ENCODE peak calls at places on chromosome 7, in nine cellular contexts. One of them, this sample, is unnamed.

GRCh38 chr7:65979583-65980477 is 2.2 kb downstream of the GUSB start:
- DNase-seq in NB4: no peak
- DNase-seq in transverse colon: no peak
- DNase-seq in brain microvascular endothelial cell: no peak
- DNase-seq in IMR-90: no peak
- DNase-seq in tibial nerve: no peak
- DNase-seq in testis: no peak
- DNase-seq in choroid plexus epithelial cell: no peak
- DNase-seq in AG04450: no peak
- DNase-seq in this sample: no peak

GRCh38 chr7:39086638-39087360 is 109.1 kb downstream of the POU6F2 start:
- DNase-seq in IMR-90: no peak
- DNase-seq in NB4: no peak
- DNase-seq in testis: no peak
- DNase-seq in transverse colon: no peak
- DNase-seq in tibial nerve: no peak
- DNase-seq in choroid plexus epithelial cell: no peak
- DNase-seq in brain microvascular endothelial cell: no peak
- DNase-seq in AG04450: no peak
- DNase-seq in this sample: no peak

GRCh38 chr7:5661941-5662340 is 119.5 kb downstream of the RNF216 start:
- DNase-seq in choroid plexus epithelial cell: no peak
- DNase-seq in AG04450: no peak
- DNase-seq in brain microvascular endothelial cell: no peak
- DNase-seq in tibial nerve: no peak
- DNase-seq in transverse colon: no peak
- DNase-seq in IMR-90: no peak
- DNase-seq in NB4: no peak
- DNase-seq in testis: no peak
- DNase-seq in this sample: no peak

GRCh38 chr7:48899932-48900331 is 24.4 kb upstream of the CDC14C start:
- DNase-seq in NB4: no peak
- DNase-seq in transverse colon: no peak
- DNase-seq in tibial nerve: no peak
- DNase-seq in IMR-90: no peak
- DNase-seq in choroid plexus epithelial cell: peak; percentile 5
- DNase-seq in brain microvascular endothelial cell: no peak
- DNase-seq in testis: no peak
- DNase-seq in AG04450: no peak
- DNase-seq in this sample: no peak

GRCh38 chr7:157788573-157788972 is 451.8 kb downstream of the DNAJB6 start:
- DNase-seq in testis: no peak
- DNase-seq in tibial nerve: no peak
- DNase-seq in brain microvascular endothelial cell: no peak
- DNase-seq in transverse colon: no peak
- DNase-seq in choroid plexus epithelial cell: no peak
- DNase-seq in NB4: no peak
- DNase-seq in AG04450: no peak
- DNase-seq in IMR-90: no peak
- DNase-seq in this sample: no peak

GRCh38 chr7:144027070-144027469 is 21.7 kb upstream of the OR2A5 start:
- DNase-seq in testis: no peak
- DNase-seq in AG04450: no peak
- DNase-seq in NB4: peak; percentile 14
- DNase-seq in brain microvascular endothelial cell: no peak
- DNase-seq in IMR-90: peak; percentile 50
- DNase-seq in transverse colon: no peak
- DNase-seq in choroid plexus epithelial cell: peak; percentile 78
- DNase-seq in tibial nerve: no peak
- DNase-seq in this sample: peak; percentile 10

GRCh38 chr7:359776-360361 is 69.9 kb downstream of the FOXL3 start:
- DNase-seq in transverse colon: no peak
- DNase-seq in choroid plexus epithelial cell: no peak
- DNase-seq in NB4: peak; percentile 19
- DNase-seq in testis: no peak
- DNase-seq in tibial nerve: no peak
- DNase-seq in IMR-90: no peak
- DNase-seq in brain microvascular endothelial cell: no peak
- DNase-seq in AG04450: no peak
- DNase-seq in this sample: no peak

GRCh38 chr7:651032-651728 is 75.3 kb upstream of the DNAAF5 start:
- DNase-seq in transverse colon: no peak
- DNase-seq in AG04450: no peak
- DNase-seq in tibial nerve: no peak
- DNase-seq in brain microvascular endothelial cell: no peak
- DNase-seq in IMR-90: no peak
- DNase-seq in testis: no peak
- DNase-seq in NB4: no peak
- DNase-seq in choroid plexus epithelial cell: peak; percentile 4
- DNase-seq in this sample: no peak

GRCh38 chr7:55567495-55568070 is 4.7 kb downstream of the VOPP1 start:
- DNase-seq in testis: no peak
- DNase-seq in brain microvascular endothelial cell: no peak
- DNase-seq in AG04450: no peak
- DNase-seq in tibial nerve: no peak
- DNase-seq in IMR-90: no peak
- DNase-seq in transverse colon: no peak
- DNase-seq in choroid plexus epithelial cell: no peak
- DNase-seq in NB4: no peak
- DNase-seq in this sample: no peak

GRCh38 chr7:129790136-129790535 is 162.6 kb downstream of the UBE2H start:
- DNase-seq in brain microvascular endothelial cell: no peak
- DNase-seq in transverse colon: no peak
- DNase-seq in NB4: no peak
- DNase-seq in choroid plexus epithelial cell: no peak
- DNase-seq in IMR-90: peak; percentile 67
- DNase-seq in testis: no peak
- DNase-seq in tibial nerve: no peak
- DNase-seq in AG04450: no peak
- DNase-seq in this sample: no peak

GRCh38 chr7:143882020-143882610 is 19.9 kb downstream of the TCAF1 start:
- DNase-seq in brain microvascular endothelial cell: peak; percentile 46
- DNase-seq in choroid plexus epithelial cell: peak; percentile 94
- DNase-seq in testis: peak; percentile 72
- DNase-seq in NB4: no peak
- DNase-seq in transverse colon: peak; percentile 45
- DNase-seq in AG04450: no peak
- DNase-seq in IMR-90: peak; percentile 59
- DNase-seq in tibial nerve: peak; percentile 36
- DNase-seq in this sample: no peak

GRCh38 chr7:12434012-12434642 is 30.5 kb upstream of the VWDE start:
- DNase-seq in tibial nerve: no peak
- DNase-seq in brain microvascular endothelial cell: no peak
- DNase-seq in IMR-90: no peak
- DNase-seq in choroid plexus epithelial cell: no peak
- DNase-seq in AG04450: no peak
- DNase-seq in transverse colon: no peak
- DNase-seq in testis: no peak
- DNase-seq in NB4: no peak
- DNase-seq in this sample: no peak
- TF ChIP-seq CTCF in tibial nerve: no peak
- TF ChIP-seq CTCF in brain microvascular endothelial cell: peak; percentile 40
- TF ChIP-seq CTCF in IMR-90: peak; percentile 50
- TF ChIP-seq CTCF in choroid plexus epithelial cell: no peak
- TF ChIP-seq CTCF in AG04450: peak; percentile 53
- TF ChIP-seq CTCF in transverse colon: no peak
- TF ChIP-seq CTCF in testis: peak; percentile 48
- TF ChIP-seq CTCF in NB4: peak; percentile 6
- TF ChIP-seq CTCF in this sample: peak; percentile 59

GRCh38 chr7:100804681-100805431 is 22.5 kb downstream of the EPHB4 start:
- DNase-seq in testis: peak; percentile 91
- DNase-seq in AG04450: no peak
- DNase-seq in transverse colon: no peak
- DNase-seq in tibial nerve: no peak
- DNase-seq in IMR-90: no peak
- DNase-seq in brain microvascular endothelial cell: no peak
- DNase-seq in choroid plexus epithelial cell: no peak
- DNase-seq in NB4: no peak
- DNase-seq in this sample: no peak

GRCh38 chr7:100803398-100804161 is 23.7 kb downstream of the EPHB4 start:
- DNase-seq in tibial nerve: peak; percentile 83
- DNase-seq in NB4: peak; percentile 98
- DNase-seq in testis: peak; percentile 96
- DNase-seq in IMR-90: peak; percentile 83
- DNase-seq in AG04450: peak; percentile 63
- DNase-seq in transverse colon: peak; percentile 82
- DNase-seq in brain microvascular endothelial cell: peak; percentile 88
- DNase-seq in choroid plexus epithelial cell: peak; percentile 89
- DNase-seq in this sample: no peak

GRCh38 chr7:100806276-100806675 is 21.0 kb downstream of the EPHB4 start:
- DNase-seq in choroid plexus epithelial cell: no peak
- DNase-seq in NB4: no peak
- DNase-seq in IMR-90: no peak
- DNase-seq in AG04450: no peak
- DNase-seq in tibial nerve: no peak
- DNase-seq in transverse colon: no peak
- DNase-seq in testis: no peak
- DNase-seq in brain microvascular endothelial cell: no peak
- DNase-seq in this sample: no peak

GRCh38 chr7:100801833-100802568 is 25.3 kb downstream of the EPHB4 start:
- DNase-seq in AG04450: peak; percentile 49
- DNase-seq in brain microvascular endothelial cell: peak; percentile 26
- DNase-seq in testis: peak; percentile 80
- DNase-seq in transverse colon: peak; percentile 80
- DNase-seq in IMR-90: peak; percentile 87
- DNase-seq in tibial nerve: no peak
- DNase-seq in choroid plexus epithelial cell: peak; percentile 49
- DNase-seq in NB4: peak; percentile 97
- DNase-seq in this sample: peak; percentile 28

GRCh38 chr7:100802951-100803350 is 24.4 kb downstream of the EPHB4 start:
- DNase-seq in testis: no peak
- DNase-seq in choroid plexus epithelial cell: no peak
- DNase-seq in NB4: peak; percentile 53
- DNase-seq in brain microvascular endothelial cell: no peak
- DNase-seq in transverse colon: peak; percentile 44
- DNase-seq in IMR-90: no peak
- DNase-seq in tibial nerve: no peak
- DNase-seq in AG04450: no peak
- DNase-seq in this sample: no peak
- H3K4me3 ChIP-seq in testis: no peak overlapping the region
- H3K4me3 ChIP-seq in choroid plexus epithelial cell: no peak overlapping the region
- H3K4me3 ChIP-seq in NB4: peak overlapping the region; percentile 51
- H3K4me3 ChIP-seq in brain microvascular endothelial cell: no peak overlapping the region
- H3K4me3 ChIP-seq in transverse colon: peak overlapping the region; percentile 31
- H3K4me3 ChIP-seq in IMR-90: no peak overlapping the region
- H3K4me3 ChIP-seq in tibial nerve: no peak overlapping the region
- H3K4me3 ChIP-seq in AG04450: no peak overlapping the region
- H3K4me3 ChIP-seq in this sample: no peak overlapping the region

DNA sequence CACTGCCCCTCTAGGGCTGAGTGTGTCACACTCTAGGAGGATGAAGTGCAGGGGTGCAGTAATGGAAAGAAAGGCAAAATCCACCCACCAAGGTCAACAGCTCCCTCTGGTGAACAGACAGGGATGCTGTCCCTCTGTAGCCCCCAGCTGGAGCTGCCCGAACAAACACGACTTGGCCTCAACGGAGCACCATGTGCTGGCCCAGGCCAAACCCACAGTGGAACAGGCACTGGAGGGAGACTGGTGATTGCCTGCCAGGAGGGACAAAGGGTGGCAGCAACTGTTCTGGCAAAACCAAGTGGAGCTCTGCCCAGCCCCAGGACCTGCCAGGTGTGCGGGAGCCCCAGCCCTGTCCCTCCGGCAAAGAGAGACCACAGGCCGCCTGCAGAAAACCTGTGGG is 20.7 kb downstream of the PDIA4 start:
- DNase-seq in brain microvascular endothelial cell: no peak
- DNase-seq in tibial nerve: no peak
- DNase-seq in testis: no peak
- DNase-seq in AG04450: no peak
- DNase-seq in IMR-90: no peak
- DNase-seq in NB4: peak; percentile 45
- DNase-seq in transverse colon: no peak
- DNase-seq in choroid plexus epithelial cell: peak; percentile 26
- DNase-seq in this sample: no peak
- TF ChIP-seq CTCF in brain microvascular endothelial cell: peak; percentile 33
- TF ChIP-seq CTCF in tibial nerve: no peak
- TF ChIP-seq CTCF in testis: no peak
- TF ChIP-seq CTCF in AG04450: peak; percentile 20
- TF ChIP-seq CTCF in IMR-90: no peak
- TF ChIP-seq CTCF in NB4: peak; percentile 27
- TF ChIP-seq CTCF in transverse colon: no peak
- TF ChIP-seq CTCF in choroid plexus epithelial cell: peak; percentile 47
- TF ChIP-seq CTCF in this sample: peak; percentile 37

GRCh38 chr7:74269757-74270277 is 15.6 kb upstream of the RFC2 start:
- DNase-seq in IMR-90: peak; percentile 74
- DNase-seq in choroid plexus epithelial cell: peak; percentile 82
- DNase-seq in NB4: peak; percentile 80
- DNase-seq in testis: peak; percentile 68
- DNase-seq in tibial nerve: peak; percentile 28
- DNase-seq in AG04450: no peak
- DNase-seq in brain microvascular endothelial cell: peak; percentile 58
- DNase-seq in transverse colon: peak; percentile 79
- DNase-seq in this sample: no peak

GRCh38 chr7:74275401-74275881 is 13.8 kb upstream of the CLIP2 start:
- DNase-seq in AG04450: no peak
- DNase-seq in tibial nerve: no peak
- DNase-seq in transverse colon: no peak
- DNase-seq in brain microvascular endothelial cell: no peak
- DNase-seq in testis: no peak
- DNase-seq in NB4: peak; percentile 75
- DNase-seq in choroid plexus epithelial cell: no peak
- DNase-seq in IMR-90: no peak
- DNase-seq in this sample: no peak

GRCh38 chr7:74271742-74272141 is 17.5 kb upstream of the CLIP2 start:
- DNase-seq in AG04450: no peak
- DNase-seq in testis: no peak
- DNase-seq in choroid plexus epithelial cell: no peak
- DNase-seq in IMR-90: no peak
- DNase-seq in tibial nerve: no peak
- DNase-seq in transverse colon: no peak
- DNase-seq in brain microvascular endothelial cell: no peak
- DNase-seq in NB4: peak; percentile 82
- DNase-seq in this sample: no peak

GRCh38 chr7:74267756-74268565 is 13.8 kb upstream of the RFC2 start:
- DNase-seq in NB4: no peak
- DNase-seq in transverse colon: no peak
- DNase-seq in brain microvascular endothelial cell: no peak
- DNase-seq in AG04450: no peak
- DNase-seq in choroid plexus epithelial cell: peak; percentile 44
- DNase-seq in testis: no peak
- DNase-seq in IMR-90: no peak
- DNase-seq in tibial nerve: no peak
- DNase-seq in this sample: no peak

DNA sequence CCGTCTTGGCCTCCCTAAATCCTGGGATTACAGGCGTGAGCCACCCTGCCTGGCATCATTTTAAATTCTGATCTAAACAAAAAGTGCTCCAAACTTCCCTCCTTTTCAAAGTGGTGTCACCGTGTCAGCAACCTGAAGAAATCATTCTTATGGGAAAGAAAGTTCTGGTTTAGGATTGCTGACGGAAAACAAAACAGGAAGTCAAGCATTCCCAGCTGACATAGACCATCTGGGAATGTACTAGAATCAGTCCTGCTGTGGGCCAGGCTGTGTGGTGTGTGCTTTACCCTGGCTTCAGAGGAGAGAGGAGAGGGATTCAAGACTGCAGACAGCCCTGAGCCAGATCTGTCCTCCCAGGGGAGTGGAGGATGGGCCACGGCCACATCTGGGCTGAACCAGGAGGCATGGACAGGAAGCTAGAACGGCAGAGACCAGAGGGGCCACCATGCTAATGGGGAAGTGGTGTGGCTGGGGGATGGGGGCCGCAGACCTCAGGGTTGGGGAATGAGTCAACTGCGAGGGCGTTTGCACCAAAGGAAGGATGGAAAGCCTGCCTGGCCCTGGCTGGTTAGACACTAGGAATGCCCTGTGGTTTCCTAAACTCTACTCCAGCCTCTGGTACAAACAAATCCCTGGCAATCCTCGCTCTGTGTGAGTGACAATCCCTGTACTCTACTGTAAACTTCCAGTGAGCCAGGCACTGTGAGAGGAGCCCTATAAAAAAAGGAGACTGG is 16.7 kb upstream of the CLIP2 start:
- DNase-seq in AG04450: peak; percentile 91
- DNase-seq in NB4: peak; percentile 100
- DNase-seq in tibial nerve: peak; percentile 39
- DNase-seq in transverse colon: peak; percentile 69
- DNase-seq in testis: peak; percentile 32
- DNase-seq in choroid plexus epithelial cell: peak; percentile 93
- DNase-seq in IMR-90: peak; percentile 97
- DNase-seq in brain microvascular endothelial cell: peak; percentile 95
- DNase-seq in this sample: peak; percentile 89
- H3K4me3 ChIP-seq in AG04450: peak overlapping the region; percentile 12
- H3K4me3 ChIP-seq in NB4: peak overlapping the region; percentile 40
- H3K4me3 ChIP-seq in tibial nerve: no peak overlapping the region
- H3K4me3 ChIP-seq in transverse colon: no peak overlapping the region
- H3K4me3 ChIP-seq in testis: no peak overlapping the region
- H3K4me3 ChIP-seq in choroid plexus epithelial cell: no peak overlapping the region
- H3K4me3 ChIP-seq in IMR-90: no peak overlapping the region
- H3K4me3 ChIP-seq in brain microvascular endothelial cell: no peak overlapping the region
- H3K4me3 ChIP-seq in this sample: no peak overlapping the region

This sample was measured in retinal pigment epithelial cell.